ENCODE peak calls at places on chromosomes 7 and 10, in seven cellular contexts. One of them, this sample, is unnamed.

GRCh38 chr10:100008142-100008522 is 1.6 kb downstream of the DNMBP start:
- DNase-seq in HCT116: no peak
- DNase-seq in prostate gland: no peak
- DNase-seq in suprapubic skin: no peak
- DNase-seq in A549: no peak
- DNase-seq in transverse colon: no peak
- DNase-seq in esophagus squamous epithelium: no peak
- DNase-seq in this sample: peak; percentile 72

GRCh38 chr7:6636741-6637543 is at the start of gene ZNF316:
- DNase-seq in HCT116: no peak
- DNase-seq in prostate gland: peak; percentile 29
- DNase-seq in suprapubic skin: no peak
- DNase-seq in A549: peak; percentile 33
- DNase-seq in transverse colon: peak; percentile 64
- DNase-seq in esophagus squamous epithelium: no peak
- DNase-seq in this sample: peak; percentile 66

GRCh38 chr7:26379711-26380110 is 88.0 kb downstream of the SNX10 start:
- DNase-seq in HCT116: no peak
- DNase-seq in prostate gland: no peak
- DNase-seq in suprapubic skin: no peak
- DNase-seq in A549: no peak
- DNase-seq in transverse colon: peak; percentile 24
- DNase-seq in esophagus squamous epithelium: no peak
- DNase-seq in this sample: no peak

GRCh38 chr7:2928613-2929311 is 84.7 kb upstream of the GNA12 start:
- DNase-seq in HCT116: no peak
- DNase-seq in prostate gland: no peak
- DNase-seq in suprapubic skin: peak; percentile 58
- DNase-seq in A549: no peak
- DNase-seq in transverse colon: no peak
- DNase-seq in esophagus squamous epithelium: no peak
- DNase-seq in this sample: no peak

GRCh38 chr7:4244635-4245034 is 437.5 kb upstream of the FOXK1 start:
- DNase-seq in HCT116: no peak
- DNase-seq in prostate gland: no peak
- DNase-seq in suprapubic skin: no peak
- DNase-seq in A549: no peak
- DNase-seq in transverse colon: no peak
- DNase-seq in esophagus squamous epithelium: no peak
- DNase-seq in this sample: no peak

GRCh38 chr10:6918305-6918704 is 338.2 kb upstream of the PRKCQ start:
- DNase-seq in HCT116: no peak
- DNase-seq in prostate gland: no peak
- DNase-seq in suprapubic skin: no peak
- DNase-seq in A549: peak; percentile 30
- DNase-seq in transverse colon: peak; percentile 59
- DNase-seq in esophagus squamous epithelium: peak; percentile 1
- DNase-seq in this sample: peak; percentile 58

GRCh38 chr7:82358923-82359322 is 84.7 kb downstream of the CACNA2D1 start:
- DNase-seq in HCT116: no peak
- DNase-seq in prostate gland: no peak
- DNase-seq in suprapubic skin: no peak
- DNase-seq in A549: no peak
- DNase-seq in transverse colon: no peak
- DNase-seq in esophagus squamous epithelium: no peak
- DNase-seq in this sample: no peak

GRCh38 chr7:20172736-20173334 is 44.3 kb downstream of the MACC1 start:
- DNase-seq in HCT116: peak; percentile 52
- DNase-seq in prostate gland: peak; percentile 38
- DNase-seq in suprapubic skin: no peak
- DNase-seq in A549: peak; percentile 76
- DNase-seq in transverse colon: peak; percentile 62
- DNase-seq in esophagus squamous epithelium: no peak
- DNase-seq in this sample: peak; percentile 26

GRCh38 chr10:78267070-78267469 is 233.4 kb downstream of the RPS24 start:
- DNase-seq in HCT116: no peak
- DNase-seq in prostate gland: no peak
- DNase-seq in suprapubic skin: no peak
- DNase-seq in A549: no peak
- DNase-seq in transverse colon: no peak
- DNase-seq in esophagus squamous epithelium: no peak
- DNase-seq in this sample: no peak

GRCh38 chr10:91211675-91212074 is 8.8 kb upstream of the PCGF5 start:
- DNase-seq in HCT116: no peak
- DNase-seq in prostate gland: no peak
- DNase-seq in suprapubic skin: no peak
- DNase-seq in A549: no peak
- DNase-seq in transverse colon: no peak
- DNase-seq in esophagus squamous epithelium: no peak
- DNase-seq in this sample: no peak

GRCh38 chr10:131972474-131973071 is 9.2 kb downstream of the BNIP3 start:
- DNase-seq in HCT116: no peak
- DNase-seq in prostate gland: no peak
- DNase-seq in suprapubic skin: no peak
- DNase-seq in A549: no peak
- DNase-seq in transverse colon: peak; percentile 39
- DNase-seq in esophagus squamous epithelium: no peak
- DNase-seq in this sample: no peak

GRCh38 chr10:63197304-63198092 is 64.4 kb downstream of the NRBF2 start:
- DNase-seq in HCT116: no peak
- DNase-seq in prostate gland: no peak
- DNase-seq in suprapubic skin: no peak
- DNase-seq in A549: no peak
- DNase-seq in transverse colon: no peak
- DNase-seq in esophagus squamous epithelium: no peak
- DNase-seq in this sample: no peak

GRCh38 chr7:71735961-71736556 is 604.1 kb downstream of the GALNT17 start:
- DNase-seq in HCT116: peak; percentile 28
- DNase-seq in prostate gland: peak; percentile 65
- DNase-seq in suprapubic skin: no peak
- DNase-seq in A549: peak; percentile 53
- DNase-seq in transverse colon: peak; percentile 54
- DNase-seq in esophagus squamous epithelium: no peak
- DNase-seq in this sample: peak; percentile 39

GRCh38 chr7:30351274-30351673 is 66.9 kb downstream of the ZNRF2 start:
- DNase-seq in HCT116: no peak
- DNase-seq in prostate gland: no peak
- DNase-seq in suprapubic skin: no peak
- DNase-seq in A549: no peak
- DNase-seq in transverse colon: no peak
- DNase-seq in esophagus squamous epithelium: no peak
- DNase-seq in this sample: peak; percentile 66

GRCh38 chr7:78386520-78386919 is 587.9 kb downstream of the PHTF2 start:
- DNase-seq in HCT116: no peak
- DNase-seq in prostate gland: no peak
- DNase-seq in suprapubic skin: no peak
- DNase-seq in A549: no peak
- DNase-seq in transverse colon: no peak
- DNase-seq in esophagus squamous epithelium: no peak
- DNase-seq in this sample: no peak

GRCh38 chr10:77756319-77757232 is 119.0 kb upstream of the KCNMA1 start:
- DNase-seq in HCT116: peak; percentile 47
- DNase-seq in prostate gland: no peak
- DNase-seq in suprapubic skin: no peak
- DNase-seq in A549: peak; percentile 68
- DNase-seq in transverse colon: peak; percentile 24
- DNase-seq in esophagus squamous epithelium: no peak
- DNase-seq in this sample: peak; percentile 50

GRCh38 chr10:15491856-15492255 is 120.8 kb upstream of the FAM171A1 start:
- DNase-seq in HCT116: no peak
- DNase-seq in prostate gland: no peak
- DNase-seq in suprapubic skin: no peak
- DNase-seq in A549: no peak
- DNase-seq in transverse colon: no peak
- DNase-seq in esophagus squamous epithelium: no peak
- DNase-seq in this sample: no peak

GRCh38 chr7:138898255-138898654 is 82.9 kb downstream of the KIAA1549 start:
- DNase-seq in HCT116: no peak
- DNase-seq in prostate gland: no peak
- DNase-seq in suprapubic skin: no peak
- DNase-seq in A549: no peak
- DNase-seq in transverse colon: no peak
- DNase-seq in esophagus squamous epithelium: no peak
- DNase-seq in this sample: no peak

GRCh38 chr10:11677480-11677879 is 64.7 kb upstream of the ECHDC3 start:
- DNase-seq in HCT116: no peak
- DNase-seq in prostate gland: no peak
- DNase-seq in suprapubic skin: no peak
- DNase-seq in A549: no peak
- DNase-seq in transverse colon: no peak
- DNase-seq in esophagus squamous epithelium: no peak
- DNase-seq in this sample: no peak

GRCh38 chr10:79479283-79479909 is 32.9 kb upstream of the EIF5AL1 start:
- DNase-seq in HCT116: no peak
- DNase-seq in prostate gland: no peak
- DNase-seq in suprapubic skin: no peak
- DNase-seq in A549: no peak
- DNase-seq in transverse colon: no peak
- DNase-seq in esophagus squamous epithelium: no peak
- DNase-seq in this sample: no peak

GRCh38 chr7:17009007-17009719 is 127.4 kb upstream of the AGR3 start:
- DNase-seq in HCT116: peak; percentile 27
- DNase-seq in prostate gland: no peak
- DNase-seq in suprapubic skin: no peak
- DNase-seq in A549: peak; percentile 61
- DNase-seq in transverse colon: no peak
- DNase-seq in esophagus squamous epithelium: no peak
- DNase-seq in this sample: peak; percentile 9

GRCh38 chr10:102782698-102783540 is 39.2 kb downstream of the WBP1L start:
- DNase-seq in HCT116: no peak
- DNase-seq in prostate gland: peak; percentile 85
- DNase-seq in suprapubic skin: peak; percentile 91
- DNase-seq in A549: no peak
- DNase-seq in transverse colon: peak; percentile 44
- DNase-seq in esophagus squamous epithelium: no peak
- DNase-seq in this sample: no peak

DNA sequence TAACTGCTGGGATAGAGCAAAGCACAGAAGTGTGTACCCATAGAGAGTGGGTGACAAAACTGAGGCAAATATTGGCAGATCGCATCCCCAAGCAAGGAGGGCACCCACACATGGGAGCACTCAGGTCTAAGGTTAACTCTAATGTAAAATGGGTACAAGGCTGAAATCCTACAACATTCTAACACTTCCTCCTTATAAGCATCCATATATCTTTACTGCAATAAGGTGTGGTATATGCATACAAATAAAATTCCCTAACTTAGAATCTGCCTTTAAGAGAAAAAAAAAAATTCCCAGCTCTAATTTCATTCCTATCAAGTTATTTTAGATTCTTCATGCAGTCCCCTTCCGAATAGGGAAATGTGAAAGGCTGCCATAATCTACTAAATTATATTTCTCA is 18.7 kb downstream of the EIF3A start:
- DNase-seq in HCT116: no peak
- DNase-seq in prostate gland: no peak
- DNase-seq in suprapubic skin: no peak
- DNase-seq in A549: no peak
- DNase-seq in transverse colon: no peak
- DNase-seq in esophagus squamous epithelium: no peak
- DNase-seq in this sample: no peak
- TF ChIP-seq POLR2A in HCT116: no peak
- TF ChIP-seq POLR2A in prostate gland: no peak
- TF ChIP-seq POLR2A in suprapubic skin: no peak
- TF ChIP-seq POLR2A in A549: no peak
- TF ChIP-seq POLR2A in transverse colon: no peak
- TF ChIP-seq POLR2A in esophagus squamous epithelium: no peak
- TF ChIP-seq POLR2A in this sample: no peak

GRCh38 chr7:141737836-141738591 is at the start of gene SSBP1:
- DNase-seq in HCT116: peak; percentile 95
- DNase-seq in prostate gland: peak; percentile 88
- DNase-seq in suprapubic skin: peak; percentile 94
- DNase-seq in A549: peak; percentile 98
- DNase-seq in transverse colon: peak; percentile 93
- DNase-seq in esophagus squamous epithelium: peak; percentile 55
- DNase-seq in this sample: peak; percentile 98
- TF ChIP-seq POLR2A in HCT116: peak; percentile 81
- TF ChIP-seq POLR2A in prostate gland: peak; percentile 24
- TF ChIP-seq POLR2A in suprapubic skin: peak; percentile 75
- TF ChIP-seq POLR2A in A549: peak; percentile 92
- TF ChIP-seq POLR2A in transverse colon: peak; percentile 70
- TF ChIP-seq POLR2A in esophagus squamous epithelium: peak; percentile 29
- TF ChIP-seq POLR2A in this sample: peak; percentile 96

GRCh38 chr10:115005771-115006170 is 67.8 kb downstream of the TRUB1 start:
- DNase-seq in HCT116: no peak
- DNase-seq in prostate gland: no peak
- DNase-seq in suprapubic skin: no peak
- DNase-seq in A549: no peak
- DNase-seq in transverse colon: no peak
- DNase-seq in esophagus squamous epithelium: no peak
- DNase-seq in this sample: no peak

GRCh38 chr10:114998993-114999392 is 61.0 kb downstream of the TRUB1 start:
- DNase-seq in HCT116: no peak
- DNase-seq in prostate gland: no peak
- DNase-seq in suprapubic skin: no peak
- DNase-seq in A549: no peak
- DNase-seq in transverse colon: no peak
- DNase-seq in esophagus squamous epithelium: no peak
- DNase-seq in this sample: no peak

GRCh38 chr10:115004236-115004862 is 66.4 kb downstream of the TRUB1 start:
- DNase-seq in HCT116: no peak
- DNase-seq in prostate gland: no peak
- DNase-seq in suprapubic skin: no peak
- DNase-seq in A549: no peak
- DNase-seq in transverse colon: no peak
- DNase-seq in esophagus squamous epithelium: no peak
- DNase-seq in this sample: no peak

GRCh38 chr10:114996542-114996941 is 58.5 kb downstream of the TRUB1 start:
- DNase-seq in HCT116: no peak
- DNase-seq in prostate gland: no peak
- DNase-seq in suprapubic skin: no peak
- DNase-seq in A549: no peak
- DNase-seq in transverse colon: no peak
- DNase-seq in esophagus squamous epithelium: no peak
- DNase-seq in this sample: no peak

GRCh38 chr10:115001506-115002381 is 63.7 kb downstream of the TRUB1 start:
- DNase-seq in HCT116: no peak
- DNase-seq in prostate gland: no peak
- DNase-seq in suprapubic skin: no peak
- DNase-seq in A549: no peak
- DNase-seq in transverse colon: no peak
- DNase-seq in esophagus squamous epithelium: no peak
- DNase-seq in this sample: no peak
- TF ChIP-seq POLR2A in HCT116: no peak
- TF ChIP-seq POLR2A in prostate gland: no peak
- TF ChIP-seq POLR2A in suprapubic skin: no peak
- TF ChIP-seq POLR2A in A549: no peak
- TF ChIP-seq POLR2A in transverse colon: no peak
- TF ChIP-seq POLR2A in esophagus squamous epithelium: no peak
- TF ChIP-seq POLR2A in this sample: no peak

DNA sequence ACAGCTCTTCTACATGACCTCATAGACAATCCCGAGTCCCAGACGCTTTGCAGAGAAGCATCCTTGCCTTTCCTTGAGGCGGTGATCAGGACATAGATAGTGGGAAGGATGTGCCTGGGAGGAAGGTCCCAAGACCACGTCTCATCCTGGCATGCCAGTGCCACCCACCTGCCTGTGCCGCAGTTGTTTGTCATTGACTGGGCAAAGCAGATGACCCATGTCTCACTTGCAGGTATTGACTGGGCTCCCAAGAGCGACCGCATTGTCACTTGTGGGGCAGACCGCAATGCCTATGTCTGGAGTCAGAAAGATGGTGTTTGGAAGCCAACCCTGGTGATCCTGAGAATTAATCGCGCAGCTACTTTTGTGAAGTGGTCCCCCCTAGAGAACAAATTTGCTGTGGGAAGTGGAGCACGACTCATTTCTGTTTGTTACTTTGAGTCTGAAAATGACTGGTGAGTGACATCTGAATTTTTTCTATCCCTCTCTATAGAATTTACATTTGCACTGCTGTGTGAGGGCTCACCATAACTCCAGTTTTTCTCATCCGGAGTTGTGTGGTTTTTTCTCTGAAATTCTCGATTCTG is 18.5 kb downstream of the ARPC1A start:
- DNase-seq in HCT116: no peak
- DNase-seq in prostate gland: no peak
- DNase-seq in suprapubic skin: no peak
- DNase-seq in A549: no peak
- DNase-seq in transverse colon: no peak
- DNase-seq in esophagus squamous epithelium: no peak
- DNase-seq in this sample: no peak
- TF ChIP-seq POLR2A in HCT116: no peak
- TF ChIP-seq POLR2A in prostate gland: no peak
- TF ChIP-seq POLR2A in suprapubic skin: no peak
- TF ChIP-seq POLR2A in A549: no peak
- TF ChIP-seq POLR2A in transverse colon: no peak
- TF ChIP-seq POLR2A in esophagus squamous epithelium: no peak
- TF ChIP-seq POLR2A in this sample: no peak

This sample was measured in erythroblast.